ENCODE peak calls at places on chromosomes 4 and X, in six cellular contexts. L is body of pancreas, M is thyroid gland, C is right lobe of liver, B is A549, Y is spleen. Q is an unnamed sample.

GRCh38 chr4:19987746-19988145 is 264.0 kb upstream of the SLIT2 start:
- DNase-seq in M (no peak), C (no peak), L (no peak), Y (no peak), B (no peak), Q (no peak)

GRCh38 chrX:23803931-23804381 is 21.0 kb downstream of the SAT1 start:
- DNase-seq in B (peak), L (peak), Y (no peak), M (peak), C (no peak), Q (peak)

GRCh38 chr4:14719053-14719452 is 283.2 kb upstream of the CPEB2 start:
- DNase-seq in B (no peak), L (peak), M (no peak), C (no peak), Y (no peak), Q (peak)

GRCh38 chrX:50629774-50630173 is 159.1 kb upstream of the DGKK start:
- DNase-seq in B (no peak), C (no peak), M (no peak), Y (no peak), L (no peak), Q (no peak)

GRCh38 chr4:107183155-107183774 is 147.2 kb upstream of the DKK2 start:
- DNase-seq in C (no peak), Y (no peak), L (peak), B (peak), M (peak), Q (peak)

GRCh38 chrX:41449615-41450014 is 2.5 kb downstream of the NYX start:
- DNase-seq in L (no peak), B (no peak), C (no peak), Y (no peak), M (no peak), Q (no peak)

GRCh38 chr4:98293089-98293887 is 32.1 kb downstream of the RAP1GDS1 start:
- DNase-seq in M (no peak), Y (no peak), L (no peak), B (no peak), C (no peak), Q (no peak)

GRCh38 chr4:113232194-113232593 is 182.7 kb downstream of the ANK2 start:
- DNase-seq in B (no peak), C (no peak), L (no peak), M (no peak), Y (no peak), Q (no peak)

GRCh38 chr4:39932776-39933402 is 44.8 kb downstream of the PDS5A start:
- DNase-seq in C (no peak), Y (no peak), M (no peak), B (no peak), L (no peak), Q (no peak)

GRCh38 chr4:156672924-156673323 is 298.7 kb downstream of the PDGFC start:
- DNase-seq in C (no peak), M (no peak), Y (no peak), L (no peak), B (no peak), Q (no peak)

GRCh38 chr4:105894570-105895323 is 524 bp upstream of the NPNT start:
- DNase-seq in M (peak), B (no peak), L (peak), Y (no peak), C (no peak), Q (peak)

GRCh38 chr4:158193171-158193749 is 17.0 kb upstream of the TMEM144 start:
- DNase-seq in Y (no peak), C (no peak), B (peak), M (no peak), L (no peak), Q (no peak)

GRCh38 chrX:53642326-53642725 is 44.2 kb downstream of the HUWE1 start:
- DNase-seq in Y (no peak), L (no peak), C (no peak), M (no peak), B (no peak), Q (no peak)

GRCh38 chr4:79317711-79318110 is 8.2 kb downstream of the NAA11 start:
- DNase-seq in Y (no peak), B (no peak), C (no peak), L (no peak), M (no peak), Q (no peak)

GRCh38 chrX:42704454-42704853 is 73.5 kb downstream of the PPP1R2C start:
- DNase-seq in C (no peak), Y (no peak), B (no peak), M (no peak), L (no peak), Q (no peak)

GRCh38 chr4:164204434-164204833 is 549.5 kb upstream of the SMIM31 start:
- DNase-seq in C (no peak), Y (no peak), M (no peak), L (no peak), B (no peak), Q (no peak)

GRCh38 chrX:136694491-136695087 is 46.6 kb downstream of the CD40LG start:
- DNase-seq in C (no peak), M (no peak), B (peak), Y (no peak), L (no peak), Q (no peak)

GRCh38 chr4:119039779-119040178 is 95.9 kb upstream of the MYOZ2 start:
- DNase-seq in M (no peak), Y (no peak), C (no peak), L (no peak), B (no peak), Q (no peak)

GRCh38 chrX:134938682-134939081 is 52.1 kb upstream of the SMIM10 start:
- DNase-seq in B (no peak), C (no peak), M (no peak), Y (no peak), L (no peak), Q (no peak)

GRCh38 chrX:41180194-41180902 is 95.1 kb downstream of the USP9X start:
- DNase-seq in L (peak), C (no peak), B (peak), Y (no peak), M (peak), Q (peak)

GRCh38 chr4:189177130-189177529 is 763.5 kb upstream of the FRG1 start:
- DNase-seq in M (no peak), Y (no peak), B (no peak), L (no peak), C (no peak), Q (no peak)

GRCh38 chr4:41432889-41433288 is 105.1 kb upstream of the LIMCH1 start:
- DNase-seq in Y (no peak), M (no peak), B (no peak), L (no peak), C (no peak), Q (no peak)

GRCh38 chr4:14841801-14842748 is 160.2 kb upstream of the CPEB2 start:
- DNase-seq in Y (no peak), L (no peak), M (no peak), B (peak), C (no peak), Q (no peak)

GRCh38 chrX:11929476-11929875 is 171.4 kb downstream of the MSL3 start:
- DNase-seq in L (no peak), M (no peak), C (no peak), B (no peak), Y (no peak), Q (no peak)

GRCh38 chr4:140793291-140793690 is 37.1 kb upstream of the TBC1D9 start:
- DNase-seq in Y (no peak), L (no peak), M (no peak), C (no peak), B (no peak), Q (no peak)

GRCh38 chr4:120921456-120922389 is 803 bp downstream of the PRDM5 start:
- DNase-seq in C (peak), B (peak), Y (peak), M (peak), L (peak), Q (peak)

GRCh38 chr4:85200106-85200505 is 233.6 kb upstream of the WDFY3 start:
- DNase-seq in M (no peak), L (no peak), C (no peak), B (no peak), Y (no peak), Q (no peak)

GRCh38 chrX:50691820-50692219 is 122.2 kb downstream of the SHROOM4 start:
- DNase-seq in M (no peak), L (peak), B (peak), C (no peak), Y (no peak), Q (peak)

GRCh38 chrX:85244411-85245210 is 820 bp downstream of the ZNF711 start:
- DNase-seq in C (no peak), B (peak), Y (peak), L (peak), M (peak), Q (peak)

GRCh38 chrX:16999275-16999674 is 52.8 kb downstream of the REPS2 start:
- DNase-seq in B (no peak), L (peak), Y (no peak), C (no peak), M (peak), Q (no peak)

GRCh38 chrX:38327007-38327774 is at the start of gene RPGR:
- DNase-seq in C (peak), B (peak), Y (peak), L (peak), M (peak), Q (peak)
- TF ChIP-seq POLR2A in C (peak), B (peak), Y (no peak), L (peak), M (no peak), Q (no peak)

GRCh38 chr4:5710962-5711478 is at the start of gene EVC:
- DNase-seq in Y (no peak), L (peak), B (peak), C (no peak), M (peak), Q (peak)
- TF ChIP-seq POLR2A in Y (no peak), L (peak), B (peak), C (peak), M (peak), Q (peak)

GRCh38 chrX:107676559-107677378 is 48.5 kb downstream of the PRPS1 start:
- DNase-seq in C (peak), L (peak), Y (peak), M (peak), B (peak), Q (peak)
- TF ChIP-seq POLR2A in C (peak), L (peak), Y (no peak), M (no peak), B (peak), Q (peak)

GRCh38 chr4:122746485-122746965 is 14.0 kb downstream of the BBS12 start:
- DNase-seq in Y (no peak), B (no peak), C (no peak), M (no peak), L (no peak), Q (no peak)

GRCh38 chr4:122744229-122744628 is 11.7 kb downstream of the BBS12 start:
- DNase-seq in L (no peak), Y (no peak), C (no peak), B (no peak), M (no peak), Q (no peak)

GRCh38 chr4:122747883-122748282 is 15.4 kb downstream of the BBS12 start:
- DNase-seq in B (no peak), Y (no peak), M (no peak), C (no peak), L (no peak), Q (no peak)

GRCh38 chr4:122747068-122747467 is 14.6 kb downstream of the BBS12 start:
- DNase-seq in C (no peak), Y (no peak), M (no peak), L (no peak), B (no peak), Q (no peak)

DNA sequence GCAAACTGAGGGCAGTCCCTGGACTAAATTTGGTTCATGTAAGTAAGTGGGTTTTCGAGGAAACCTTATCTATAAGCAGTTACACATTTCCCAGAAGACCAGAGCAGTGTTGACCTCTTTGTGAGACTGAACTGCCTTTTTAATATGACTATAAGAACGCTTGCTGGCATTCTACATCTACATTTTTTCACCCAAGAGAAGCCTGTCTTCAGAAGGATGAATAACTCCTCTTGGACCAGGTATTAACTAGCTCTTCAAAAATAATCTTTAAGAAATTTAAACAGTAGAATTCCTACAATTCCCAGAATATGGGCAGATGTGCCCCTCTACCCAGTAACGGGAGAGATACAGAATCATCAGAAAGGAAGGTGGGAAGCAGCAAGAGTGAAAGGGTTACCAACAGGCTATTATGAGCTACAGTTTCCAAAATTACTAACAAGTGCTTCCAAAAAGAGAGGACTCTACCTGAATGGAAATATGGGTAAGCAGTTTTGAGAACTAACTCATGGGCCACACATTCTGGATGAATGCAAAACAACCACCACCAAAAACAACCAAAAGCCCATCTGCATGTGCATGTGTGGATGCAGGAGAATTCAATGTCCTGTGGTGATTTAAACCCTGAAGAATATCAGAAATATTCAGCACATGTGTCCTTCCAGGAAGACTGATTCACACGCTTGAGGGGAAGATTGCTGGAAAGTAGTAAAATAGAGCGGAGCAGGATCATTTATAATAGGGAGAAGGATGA is 17.4 kb downstream of the BBS12 start:
- DNase-seq in B (no peak), Y (no peak), L (no peak), M (no peak), C (no peak), Q (no peak)
- TF ChIP-seq POLR2A in B (no peak), Y (no peak), L (no peak), M (no peak), C (no peak), Q (no peak)

DNA sequence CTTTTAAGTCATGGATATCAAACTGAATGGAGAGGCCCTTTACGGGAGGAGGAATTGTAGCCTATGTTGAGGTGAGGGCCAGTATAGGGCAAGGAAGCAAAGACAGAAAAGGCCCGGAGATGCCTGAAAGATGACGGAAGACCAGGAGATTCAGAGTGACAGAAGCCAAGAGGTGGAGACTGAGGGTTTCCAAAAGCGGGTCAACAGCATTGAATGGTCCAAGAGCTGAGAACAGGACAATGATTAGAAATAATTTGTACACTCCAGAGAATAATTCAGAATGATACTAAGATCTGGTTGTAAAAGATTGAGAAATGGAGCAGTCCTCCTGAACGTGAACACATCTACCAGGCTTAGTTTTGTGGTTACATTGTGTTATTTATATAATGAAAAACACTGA is 45.5 kb upstream of the ZNF518B start:
- DNase-seq in Y (no peak), B (no peak), M (no peak), C (no peak), L (no peak), Q (no peak)
- TF ChIP-seq POLR2A in Y (no peak), B (no peak), M (no peak), C (no peak), L (no peak), Q (no peak)

GRCh38 chr4:176319704-176320339 is at the start of gene SPCS3:
- DNase-seq in C (peak), Y (peak), M (peak), B (peak), L (peak), Q (peak)

GRCh38 chr4:176321589-176321988 is 1.8 kb downstream of the SPCS3 start:
- DNase-seq in B (no peak), Y (no peak), M (no peak), C (no peak), L (no peak), Q (no peak)

GRCh38 chr4:176320976-176321361 is 1.2 kb downstream of the SPCS3 start:
- DNase-seq in C (no peak), Y (no peak), B (no peak), L (no peak), M (no peak), Q (no peak)

GRCh38 chr4:176320340-176320975 is 692 bp downstream of the SPCS3 start:
- DNase-seq in L (peak), C (peak), M (peak), Y (peak), B (peak), Q (peak)

DNA sequence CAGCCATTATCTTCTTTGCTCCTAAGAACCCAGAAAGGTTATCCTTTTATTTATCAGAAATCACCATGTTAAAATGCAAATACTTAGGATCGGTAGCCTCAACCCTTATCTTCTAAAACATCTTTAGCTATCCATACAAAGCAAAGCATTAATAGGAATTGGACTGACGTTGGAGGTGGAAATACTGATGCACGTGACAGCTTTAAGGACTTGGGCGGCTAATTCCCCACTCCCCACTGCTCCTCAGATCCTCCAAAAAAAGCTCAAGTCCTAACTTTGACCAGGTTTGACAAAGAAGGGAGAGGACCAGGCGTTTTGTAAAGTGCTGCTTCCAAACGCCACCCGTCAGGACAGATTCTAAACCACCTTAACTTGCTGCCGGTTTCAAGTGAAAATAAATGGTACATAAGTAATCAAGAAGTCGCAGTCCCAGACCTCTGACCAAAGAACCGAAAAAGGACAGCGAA is 496 bp upstream of the SPCS3 start:
- DNase-seq in Y (no peak), C (no peak), L (no peak), B (no peak), M (no peak), Q (no peak)
- TF ChIP-seq POLR2A in Y (no peak), C (no peak), L (no peak), B (no peak), M (no peak), Q (no peak)

Q was measured in prostate gland.